ENCODE peak calls at places on chromosomes 1 and 21, in eight cellular contexts. E is breast epithelium, J is HCT116, Z is right cardiac atrium, G is heart right ventricle, C is kidney, H is thoracic aorta, F is left ventricle myocardium inferior. I is an unnamed sample.

GRCh38 chr1:74005533-74005932 is 192.4 kb downstream of the LRRIQ3 start:
- DNase-seq in F (no peak), H (no peak), E (no peak), G (no peak), C (no peak), J (no peak), Z (no peak), I (no peak)

GRCh38 chr1:216250861-216251260 is 172.4 kb downstream of the USH2A start:
- DNase-seq in C (no peak), E (no peak), J (no peak), G (no peak), F (no peak), H (no peak), Z (no peak), I (no peak)

GRCh38 chr1:29677028-29678024 is 441.0 kb downstream of the PTPRU start:
- DNase-seq in J (no peak), C (no peak), G (no peak), E (peak; percentile 10), Z (no peak), F (no peak), H (no peak), I (no peak)

GRCh38 chr1:172499636-172500141 is 33.3 kb upstream of the SUCO start:
- DNase-seq in C (no peak), E (peak; percentile 53), H (no peak), Z (no peak), G (peak; percentile 9), J (peak; percentile 29), F (no peak), I (peak; percentile 46)

GRCh38 chr1:78830321-78830720 is 176.2 kb downstream of the ADGRL4 start:
- DNase-seq in Z (no peak), G (no peak), C (no peak), H (no peak), J (no peak), F (no peak), E (no peak), I (no peak)

GRCh38 chr1:2372551-2373490 is 18.5 kb downstream of the MORN1 start:
- DNase-seq in E (no peak), G (no peak), H (no peak), J (no peak), F (peak; percentile 9), C (peak; percentile 65), Z (peak; percentile 7), I (no peak)

GRCh38 chr1:21261551-21262281 is 28.5 kb downstream of the ECE1 start:
- DNase-seq in Z (peak; percentile 88), J (peak; percentile 64), C (peak; percentile 95), H (peak; percentile 73), E (peak; percentile 59), F (peak; percentile 79), G (peak; percentile 71), I (no peak)

GRCh38 chr1:47710075-47711071 is 272.5 kb downstream of the FOXD2 start:
- DNase-seq in E (no peak), Z (peak; percentile 71), F (peak; percentile 74), C (peak; percentile 87), G (peak; percentile 83), H (no peak), J (peak; percentile 28), I (peak; percentile 97)

GRCh38 chr1:37239225-37239740 is 205.0 kb upstream of the GRIK3 start:
- DNase-seq in Z (no peak), J (no peak), H (no peak), G (no peak), F (no peak), C (no peak), E (no peak), I (no peak)

GRCh38 chr1:71667224-71667623 is 586.4 kb upstream of the ZRANB2 start:
- DNase-seq in E (no peak), G (no peak), C (no peak), Z (no peak), F (no peak), J (no peak), H (no peak), I (no peak)

GRCh38 chr1:115129071-115129640 is 39.9 kb upstream of the TSPAN2 start:
- DNase-seq in F (no peak), H (no peak), J (no peak), G (no peak), C (no peak), Z (no peak), E (no peak), I (no peak)

GRCh38 chr1:205321109-205321958 is at the start of gene NUAK2:
- DNase-seq in Z (peak; percentile 91), G (peak; percentile 91), F (peak; percentile 93), E (peak; percentile 79), J (peak; percentile 80), H (peak; percentile 58), C (peak; percentile 98), I (peak; percentile 96)

GRCh38 chr1:31668303-31668883 is 23.7 kb upstream of the PEF1 start:
- DNase-seq in E (no peak), H (no peak), F (no peak), J (no peak), G (no peak), C (no peak), Z (no peak), I (no peak)

GRCh38 chr21:35932232-35932911 is 128.0 kb downstream of the SETD4 start:
- DNase-seq in J (peak; percentile 91), G (peak; percentile 27), F (peak; percentile 53), C (no peak), H (no peak), E (peak; percentile 38), Z (peak; percentile 50), I (no peak)

GRCh38 chr1:163258181-163258580 is 55.5 kb upstream of the RGS5 start:
- DNase-seq in F (no peak), C (no peak), H (no peak), Z (no peak), G (no peak), E (no peak), J (no peak), I (no peak)

DNA sequence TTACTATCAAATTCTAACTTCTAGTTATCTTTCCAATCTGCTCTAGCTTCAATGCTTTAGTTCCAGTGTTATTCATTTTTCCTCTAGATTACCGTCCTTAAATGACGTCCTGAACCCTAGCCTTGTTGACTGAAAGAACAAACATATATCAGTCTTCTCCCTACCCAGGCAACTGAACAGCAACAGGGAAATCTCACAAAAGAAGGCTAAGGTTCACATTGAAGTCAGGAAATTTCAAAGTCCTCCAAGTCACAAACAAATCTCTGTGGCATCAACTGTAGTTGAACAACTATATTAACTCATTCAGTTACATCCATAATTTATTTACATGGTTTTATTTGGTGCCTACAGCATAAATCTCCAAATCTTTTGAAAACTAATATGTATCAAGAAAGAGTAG is 19.5 kb downstream of the FOXJ3 start:
- DNase-seq in C (no peak), G (no peak), F (no peak), J (no peak), E (no peak), H (no peak), Z (no peak), I (no peak)
- H3K4me1 ChIP-seq in C (peaks cover 18% of the 10 kb centered on the region), G (peaks cover 26% of the 10 kb centered on the region), F (peaks cover 88% of the 10 kb centered on the region), J (peaks cover 2% of the 10 kb centered on the region), E (peaks cover 17% of the 10 kb centered on the region), H (peaks cover 22% of the 10 kb centered on the region), Z (peaks cover 5% of the 10 kb centered on the region), I (peaks cover 42% of the 10 kb centered on the region)

DNA sequence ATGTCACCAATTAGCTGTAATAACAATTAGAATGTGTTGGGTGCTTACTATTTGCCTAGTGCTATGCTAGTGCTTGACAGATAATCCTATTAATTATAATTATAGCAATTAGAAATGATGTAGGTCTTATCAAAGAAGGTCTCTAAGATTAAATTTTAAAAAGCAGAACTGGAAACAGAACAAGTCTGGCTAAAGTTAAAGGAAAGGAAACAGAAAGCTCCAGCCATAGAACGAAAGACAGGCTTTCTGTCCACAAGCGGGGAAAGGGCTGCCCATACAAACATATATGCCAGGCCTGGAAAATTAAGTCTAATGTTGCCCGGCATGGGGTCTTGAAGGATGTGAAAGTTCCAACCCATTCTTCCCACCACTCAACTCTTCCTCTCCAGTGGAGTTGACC is 4.9 kb downstream of the PCNX2 start:
- DNase-seq in J (no peak), G (no peak), C (no peak), Z (no peak), F (no peak), E (no peak), H (no peak), I (no peak)
- H3K27ac ChIP-seq in J (no peak overlapping the region), G (no peak overlapping the region), C (no peak overlapping the region), Z (no peak overlapping the region), F (no peak overlapping the region), E (no peak overlapping the region), H (no peak overlapping the region), I (no peak overlapping the region)

GRCh38 chr1:19688041-19688842 is 23.6 kb downstream of the HTR6 start:
- DNase-seq in C (no peak), G (no peak), J (no peak), F (no peak), E (no peak), H (no peak), Z (peak; percentile 25), I (no peak)

GRCh38 chr1:19689131-19689757 is 24.6 kb downstream of the HTR6 start:
- DNase-seq in J (no peak), C (no peak), Z (no peak), E (no peak), H (no peak), F (no peak), G (no peak), I (no peak)

GRCh38 chr1:19687414-19687813 is 22.7 kb downstream of the HTR6 start:
- DNase-seq in E (no peak), J (no peak), F (no peak), G (no peak), Z (no peak), H (no peak), C (no peak), I (no peak)

GRCh38 chr1:19689856-19690255 is 25.2 kb downstream of the HTR6 start:
- DNase-seq in C (no peak), G (no peak), J (no peak), E (no peak), Z (no peak), F (no peak), H (no peak), I (peak; percentile 7)

GRCh38 chr1:19690342-19690741 is 25.7 kb downstream of the HTR6 start:
- DNase-seq in J (no peak), C (no peak), F (no peak), G (no peak), H (no peak), E (no peak), Z (no peak), I (no peak)
- H3K4me3 ChIP-seq in J (no peak overlapping the region), C (no peak overlapping the region), F (no peak overlapping the region), G (no peak overlapping the region), H (no peak overlapping the region), E (no peak overlapping the region), Z (no peak overlapping the region), I (no peak overlapping the region)

GRCh38 chr1:180616441-180616840 is 15.4 kb upstream of the XPR1 start:
- DNase-seq in C (no peak), Z (no peak), G (no peak), F (no peak), H (no peak), E (peak; percentile 35), J (no peak), I (no peak)

GRCh38 chr1:180612591-180612990 is 19.2 kb upstream of the XPR1 start:
- DNase-seq in C (no peak), J (no peak), Z (no peak), G (no peak), H (no peak), E (no peak), F (no peak), I (no peak)

GRCh38 chr1:180614746-180615145 is 17.1 kb upstream of the XPR1 start:
- DNase-seq in E (no peak), G (no peak), F (no peak), H (no peak), C (no peak), J (no peak), Z (no peak), I (peak; percentile 83)

GRCh38 chr1:180617769-180618168 is 14.1 kb upstream of the XPR1 start:
- DNase-seq in E (no peak), G (no peak), Z (no peak), C (no peak), H (no peak), F (no peak), J (no peak), I (no peak)

GRCh38 chr1:180615493-180616290 is 16.1 kb upstream of the XPR1 start:
- DNase-seq in Z (no peak), C (no peak), H (no peak), E (no peak), J (no peak), F (no peak), G (no peak), I (peak; percentile 73)
- H3K4me1 ChIP-seq in Z (peaks cover 2% of the 10 kb centered on the region), C (no peaks in the 10 kb centered on the region), H (no peaks in the 10 kb centered on the region), E (peaks cover 4% of the 10 kb centered on the region), J (no peaks in the 10 kb centered on the region), F (peaks cover 39% of the 10 kb centered on the region), G (no peaks in the 10 kb centered on the region), I (peaks cover 57% of the 10 kb centered on the region)